ENCODE peak calls at places on chromosomes 11 and 22, in four cellular contexts. Q, N, T and I are unnamed samples.

GRCh38 chr11:58905716-58906547 is 33.4 kb upstream of the GLYATL1 start:
- DNase-seq in Q (peak; percentile 75), N (peak; percentile 91), T (peak; percentile 77), I (no peak)

GRCh38 chr11:2791521-2792375 is 92.0 kb upstream of the KCNQ1OT1 start:
- DNase-seq in Q (no peak), N (no peak), T (no peak), I (no peak)

GRCh38 chr11:7321708-7322448 is 70.2 kb downstream of the SYT9 start:
- DNase-seq in Q (no peak), N (no peak), T (no peak), I (no peak)

GRCh38 chr11:64609436-64610047 is 18.5 kb downstream of the SLC22A12 start:
- DNase-seq in Q (peak; percentile 12), N (no peak), T (no peak), I (no peak)

GRCh38 chr22:24565077-24565476 is 9.3 kb downstream of the SNRPD3 start:
- DNase-seq in Q (no peak), N (no peak), T (no peak), I (no peak)

GRCh38 chr11:57770793-57771192 is 9.2 kb downstream of the CTNND1 start:
- DNase-seq in Q (no peak), N (no peak), T (no peak), I (no peak)

GRCh38 chr11:73233704-73234402 is 15.8 kb downstream of the P2RY2 start:
- DNase-seq in Q (no peak), N (no peak), T (no peak), I (no peak)

GRCh38 chr22:37198290-37199102 is 10.4 kb upstream of the C1QTNF6 start:
- DNase-seq in Q (peak; percentile 88), N (peak; percentile 58), T (peak; percentile 81), I (peak; percentile 81)

GRCh38 chr11:118705796-118706545 is 26.5 kb upstream of the TREH start:
- DNase-seq in Q (no peak), N (no peak), T (no peak), I (no peak)

GRCh38 chr22:46060292-46061123 is 83.5 kb upstream of the WNT7B start:
- DNase-seq in Q (no peak), N (no peak), T (peak; percentile 17), I (no peak)

DNA sequence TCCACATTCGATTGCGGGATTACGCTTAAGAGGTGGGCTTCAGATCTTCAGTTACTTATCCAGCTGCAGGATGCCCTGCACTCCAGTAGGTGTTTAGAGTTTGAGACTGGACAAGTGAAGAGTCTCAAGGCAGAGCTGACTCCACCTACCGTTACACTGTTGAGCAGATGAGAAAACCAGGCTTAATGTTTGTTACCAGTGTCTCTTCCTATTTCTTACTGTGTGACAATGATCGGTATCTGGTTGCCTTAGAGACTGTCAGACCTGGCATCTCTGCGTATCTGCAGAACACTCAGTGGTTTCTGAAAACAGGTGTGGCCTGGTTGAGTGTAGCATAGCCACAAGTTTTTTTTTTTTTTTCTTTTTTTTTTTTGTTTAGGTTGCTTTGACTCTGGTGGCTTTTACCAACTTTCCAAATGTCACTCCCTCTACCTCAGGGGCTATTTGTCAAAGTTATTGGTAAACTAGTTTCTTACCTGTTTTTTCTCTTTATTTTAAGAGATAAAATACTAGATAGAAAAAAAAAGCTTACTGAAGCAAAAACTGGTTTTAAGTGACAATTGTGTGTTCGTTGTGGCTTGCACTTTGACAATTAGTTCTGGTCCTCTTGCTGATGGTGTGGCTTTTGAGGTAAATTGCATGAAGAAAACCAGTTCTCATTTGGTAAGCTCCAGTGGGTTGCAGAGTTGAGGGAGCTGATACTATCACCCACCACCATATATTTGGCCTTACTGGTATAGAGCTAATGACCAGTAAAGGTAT is 284.8 kb downstream of the ETS1 start:
- DNase-seq in Q (no peak), N (no peak), T (no peak), I (peak; percentile 73)
- H3K27ac ChIP-seq in Q (no peak overlapping the region), N (no peak overlapping the region), T (no peak overlapping the region), I (peak overlapping the region; percentile 73)

DNA sequence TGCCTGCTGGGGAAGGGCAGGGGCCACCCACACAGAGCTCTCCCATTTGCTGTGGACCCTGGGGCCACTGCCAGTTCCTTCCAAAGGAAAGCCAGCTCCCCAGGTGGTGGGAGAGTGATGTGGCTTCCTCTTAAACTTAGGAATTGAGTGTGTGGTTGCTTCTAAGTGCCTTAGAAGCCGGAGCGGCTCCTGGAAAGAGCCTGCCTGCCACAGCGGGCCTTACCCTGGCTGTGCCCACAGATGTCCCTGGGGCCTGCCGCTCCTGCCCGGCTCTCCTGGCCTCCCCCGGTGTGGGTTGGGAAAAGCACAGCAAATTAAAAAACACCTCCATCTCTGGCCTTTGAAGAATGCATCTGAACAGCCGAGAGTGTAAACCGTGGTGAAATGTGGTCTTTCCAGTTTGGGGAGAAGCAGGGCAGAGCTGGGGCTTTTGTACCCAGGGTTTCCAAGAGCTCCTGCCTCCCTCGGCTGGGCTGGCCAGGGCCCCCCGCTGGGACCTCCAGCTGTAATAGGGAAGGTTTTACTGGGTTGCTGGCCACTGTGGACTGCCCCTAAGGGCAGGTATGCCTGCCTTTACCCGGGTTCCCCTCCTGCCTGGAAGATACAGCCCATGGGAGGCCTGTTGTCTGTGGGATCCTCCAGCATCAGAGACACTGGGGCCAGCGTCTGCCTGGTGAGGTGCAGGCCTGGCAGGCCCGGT is 30.2 kb downstream of the LRP5 start:
- DNase-seq in Q (no peak), N (no peak), T (peak; percentile 77), I (no peak)
- H3K27ac ChIP-seq in Q (peak overlapping the region; percentile 67), N (no peak overlapping the region), T (peak overlapping the region; percentile 50), I (peak overlapping the region; percentile 4)

GRCh38 chr22:42282943-42283287 is 12.5 kb upstream of the TCF20 start:
- DNase-seq in Q (no peak), N (no peak), T (no peak), I (no peak)
- H3K27ac ChIP-seq in Q (no peak overlapping the region), N (no peak overlapping the region), T (no peak overlapping the region), I (no peak overlapping the region)

GRCh38 chr11:93541154-93541553 is 2.0 kb downstream of the SMCO4 start:
- DNase-seq in Q (no peak), N (no peak), T (no peak), I (no peak)

GRCh38 chr11:93536346-93536871 is 6.8 kb downstream of the SMCO4 start:
- DNase-seq in Q (no peak), N (no peak), T (no peak), I (no peak)

GRCh38 chr11:93540337-93540736 is 2.9 kb downstream of the SMCO4 start:
- DNase-seq in Q (no peak), N (no peak), T (no peak), I (no peak)

GRCh38 chr11:93537022-93537421 is 6.2 kb downstream of the SMCO4 start:
- DNase-seq in Q (no peak), N (no peak), T (no peak), I (no peak)

GRCh38 chr11:93537767-93538261 is 5.4 kb downstream of the SMCO4 start:
- DNase-seq in Q (no peak), N (peak; percentile 47), T (peak; percentile 21), I (peak; percentile 47)
- H3K27ac ChIP-seq in Q (no peak overlapping the region), N (no peak overlapping the region), T (no peak overlapping the region), I (no peak overlapping the region)

DNA sequence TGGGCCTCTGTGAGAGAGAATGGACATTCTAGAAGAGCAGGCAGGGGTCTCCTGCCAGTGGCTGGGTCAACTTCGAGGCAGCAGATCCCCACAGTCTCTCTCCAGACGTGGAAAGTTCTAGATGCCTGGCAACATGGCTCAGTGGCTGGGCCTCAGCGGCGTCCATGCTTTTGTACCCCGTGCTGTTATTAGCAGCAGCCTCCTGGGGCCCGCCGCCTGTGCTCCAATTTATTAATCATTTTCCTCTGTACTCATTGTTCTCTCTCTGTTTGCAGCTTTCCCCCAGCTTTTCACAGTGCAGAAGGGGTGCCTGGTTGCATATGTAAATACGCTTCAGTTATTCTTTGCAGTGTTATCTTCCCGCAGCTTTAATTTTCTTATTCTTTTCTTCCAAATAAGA is 515.1 kb downstream of the TBC1D22A start:
- DNase-seq in Q (no peak), N (no peak), T (no peak), I (no peak)
- H3K27ac ChIP-seq in Q (no peak overlapping the region), N (no peak overlapping the region), T (no peak overlapping the region), I (no peak overlapping the region)

GRCh38 chr11:129694966-129695365 is 120.7 kb upstream of the TMEM45B start:
- DNase-seq in Q (no peak), N (no peak), T (peak; percentile 20), I (no peak)

GRCh38 chr11:129694538-129694937 is 121.1 kb upstream of the TMEM45B start:
- DNase-seq in Q (no peak), N (no peak), T (peak; percentile 36), I (peak; percentile 28)

GRCh38 chr11:129698212-129698611 is 117.4 kb upstream of the TMEM45B start:
- DNase-seq in Q (no peak), N (no peak), T (no peak), I (no peak)

GRCh38 chr11:129696309-129696989 is 119.2 kb upstream of the TMEM45B start:
- DNase-seq in Q (no peak), N (no peak), T (no peak), I (no peak)

GRCh38 chr11:129695543-129696308 is 119.9 kb upstream of the TMEM45B start:
- DNase-seq in Q (peak; percentile 48), N (peak; percentile 13), T (peak; percentile 71), I (peak; percentile 84)
- H3K27ac ChIP-seq in Q (no peak overlapping the region), N (no peak overlapping the region), T (no peak overlapping the region), I (no peak overlapping the region)

DNA sequence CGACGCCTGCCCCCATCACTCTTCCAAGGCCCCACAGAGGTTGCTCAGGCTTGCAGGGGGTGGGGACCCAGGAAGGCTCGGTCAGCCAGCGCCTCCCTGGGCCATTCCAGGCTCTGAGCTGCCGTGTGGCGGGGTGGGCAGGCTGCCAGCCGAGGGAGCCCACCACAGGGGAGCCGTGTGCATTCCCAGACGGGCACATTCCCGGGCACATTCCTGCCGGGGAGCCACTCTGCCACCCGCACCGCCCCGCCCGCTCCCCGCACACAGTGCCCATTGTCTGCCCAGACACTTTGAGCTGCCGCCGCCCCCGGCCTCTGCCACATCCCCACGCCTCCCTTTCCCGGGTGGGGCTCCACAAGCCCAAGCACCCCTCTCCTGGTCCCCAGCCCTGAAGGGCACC is 27.4 kb downstream of the RPL3 start:
- DNase-seq in Q (peak; percentile 48), N (no peak), T (peak; percentile 39), I (no peak)
- H3K27ac ChIP-seq in Q (peak overlapping the region; percentile 93), N (no peak overlapping the region), T (peak overlapping the region; percentile 81), I (no peak overlapping the region)